ENCODE peak calls at places on chromosomes 3 and 15, in four cellular contexts. H is M059J, E is T1000, K is NCI-H446. M is an unnamed sample.

GRCh38 chr15:70833897-70834765 is 19.8 kb downstream of the LARP6 start:
- DNase-seq in H (peak), E (peak), K (no peak), M (no peak)

GRCh38 chr3:149967067-149967685 is 3.5 kb downstream of the PFN2 start:
- DNase-seq in H (peak), E (no peak), K (peak), M (no peak)

GRCh38 chr3:122497425-122497824 is 17.3 kb downstream of the KPNA1 start:
- DNase-seq in H (peak), E (no peak), K (no peak), M (peak)

GRCh38 chr3:132008841-132009638 is 25.8 kb downstream of the CPNE4 start:
- DNase-seq in H (no peak), E (no peak), K (peak), M (no peak)

GRCh38 chr3:175726228-175726627 is 867.1 kb downstream of the NAALADL2 start:
- DNase-seq in H (peak), E (no peak), K (no peak), M (no peak)

GRCh38 chr15:39786444-39787056 is 3.9 kb upstream of the FSIP1 start:
- DNase-seq in H (peak), E (peak), K (peak), M (no peak)

GRCh38 chr3:188349276-188349962 is 195.5 kb downstream of the LPP start:
- DNase-seq in H (peak), E (no peak), K (no peak), M (no peak)

GRCh38 chr3:177475266-177475665 is 278.0 kb upstream of the TBL1XR1 start:
- DNase-seq in H (no peak), E (no peak), K (no peak), M (no peak)

GRCh38 chr15:62809968-62810260 is 232.6 kb upstream of the TPM1 start:
- DNase-seq in H (no peak), E (no peak), K (no peak), M (no peak)

GRCh38 chr15:44796508-44796907 is 60.2 kb downstream of the TRIM69 start:
- DNase-seq in H (no peak), E (no peak), K (no peak), M (no peak)

GRCh38 chr15:74633781-74634180 is 18.1 kb downstream of the CLK3 start:
- DNase-seq in H (no peak), E (no peak), K (no peak), M (no peak)

GRCh38 chr3:154799801-154800200 is 280.3 kb upstream of the MME start:
- DNase-seq in H (no peak), E (no peak), K (no peak), M (no peak)

GRCh38 chr3:170207717-170208116 is 14.5 kb upstream of the PRKCI start:
- DNase-seq in H (no peak), E (no peak), K (no peak), M (no peak)

GRCh38 chr3:138775254-138775595 is 59.5 kb downstream of the PIK3CB start:
- DNase-seq in H (peak), E (no peak), K (no peak), M (no peak)

GRCh38 chr15:62187910-62188309 is 22.8 kb upstream of the C2CD4B start:
- DNase-seq in H (no peak), E (no peak), K (no peak), M (no peak)

GRCh38 chr3:124607163-124607562 is 123.1 kb upstream of the UMPS start:
- DNase-seq in H (peak), E (no peak), K (no peak), M (no peak)

GRCh38 chr15:65106011-65106590 is 8.9 kb downstream of the UBAP1L start:
- DNase-seq in H (no peak), E (no peak), K (no peak), M (no peak)

GRCh38 chr3:185402561-185402960 is 39.6 kb downstream of the MAP3K13 start:
- DNase-seq in H (peak), E (no peak), K (peak), M (no peak)

GRCh38 chr3:160754371-160754854 is 1.6 kb upstream of the PPM1L start:
- DNase-seq in H (peak), E (peak), K (peak), M (peak)

GRCh38 chr3:66381621-66382020 is 119.2 kb downstream of the LRIG1 start:
- DNase-seq in H (no peak), E (no peak), K (peak), M (no peak)

GRCh38 chr3:127792664-127793292 is 29.5 kb downstream of the MGLL start:
- DNase-seq in H (peak), E (no peak), K (peak), M (no peak)

GRCh38 chr3:140629351-140630137 is 48.3 kb upstream of the TRIM42 start:
- DNase-seq in H (peak), E (peak), K (no peak), M (no peak)

GRCh38 chr3:171190668-171191067 is 164.1 kb upstream of the SLC2A2 start:
- DNase-seq in H (peak), E (no peak), K (no peak), M (no peak)

GRCh38 chr3:48011771-48012170 is 4.4 kb downstream of the MAP4 start:
- DNase-seq in H (no peak), E (no peak), K (no peak), M (no peak)

GRCh38 chr3:9736831-9737230 is 5.3 kb downstream of the BRPF1 start:
- DNase-seq in H (no peak), E (no peak), K (no peak), M (no peak)

GRCh38 chr15:33729648-33730047 is 238.6 kb upstream of the CHRM5 start:
- DNase-seq in H (peak), E (no peak), K (no peak), M (no peak)

GRCh38 chr3:125602752-125603649 is 7.7 kb upstream of the OSBPL11 start:
- DNase-seq in H (peak), E (no peak), K (peak), M (no peak)

GRCh38 chr3:131026321-131027151 is at the start of the genes ASTE1 and NEK11:
- DNase-seq in H (peak), E (peak), K (peak), M (peak)

GRCh38 chr3:186492594-186492993 is 51.6 kb downstream of the CRYGS start:
- DNase-seq in H (no peak), E (no peak), K (peak), M (no peak)

GRCh38 chr15:48796930-48797329 is 13.9 kb downstream of the CEP152 start:
- DNase-seq in H (peak), E (no peak), K (no peak), M (no peak)

GRCh38 chr3:16102905-16103364 is 71.5 kb upstream of the GALNT15 start:
- DNase-seq in H (peak), E (no peak), K (no peak), M (no peak)

GRCh38 chr15:99621767-99622166 is 56.0 kb downstream of the MEF2A start:
- DNase-seq in H (no peak), E (no peak), K (no peak), M (no peak)

GRCh38 chr3:158668506-158668905 is 3.9 kb downstream of the LXN start:
- DNase-seq in H (no peak), E (no peak), K (no peak), M (no peak)

GRCh38 chr3:158713094-158713499 is 19.2 kb downstream of the RARRES1 start:
- DNase-seq in H (peak), E (no peak), K (no peak), M (no peak)

GRCh38 chr3:44942202-44942921 is 33.6 kb downstream of the ZDHHC3 start:
- DNase-seq in H (peak), E (no peak), K (no peak), M (no peak)

GRCh38 chr3:128301186-128302023 is 148.1 kb downstream of the EEFSEC start:
- DNase-seq in H (no peak), E (no peak), K (no peak), M (no peak)

GRCh38 chr3:16767006-16767405 is 117.7 kb upstream of the PLCL2 start:
- DNase-seq in H (peak), E (no peak), K (peak), M (no peak)

GRCh38 chr15:64582202-64582601 is 121.8 kb downstream of the ZNF609 start:
- DNase-seq in H (no peak), E (no peak), K (no peak), M (no peak)

GRCh38 chr3:153370680-153371079 is 208.7 kb downstream of the RAP2B start:
- DNase-seq in H (no peak), E (no peak), K (no peak), M (no peak)